ENCODE peak calls at places on chromosomes 11 and 22, in four cellular contexts. G is hepatocyte, W is SK-N-SH, V is mesenchymal stem cell. A is an unnamed sample.

GRCh38 chr11:30853470-30853869 is 267.3 kb upstream of the MPPED2 start:
- DNase-seq in G (no peak), W (no peak), V (no peak), A (no peak)

GRCh38 chr22:49093192-49093880 is 734.3 kb downstream of the BRD1 start:
- DNase-seq in G (no peak), W (no peak), V (no peak), A (no peak)

GRCh38 chr22:18012528-18012927 is 11.8 kb downstream of the MICAL3 start:
- DNase-seq in G (peak), W (no peak), V (no peak), A (no peak)

GRCh38 chr11:7611411-7611810 is 61.9 kb downstream of the CYB5R2 start:
- DNase-seq in G (no peak), W (no peak), V (no peak), A (no peak)

GRCh38 chr11:67406420-67406968 is 2.6 kb downstream of the TBC1D10C start:
- DNase-seq in G (no peak), W (no peak), V (no peak), A (no peak)

GRCh38 chr22:25203082-25203481 is 3.4 kb downstream of the CRYBB3 start:
- DNase-seq in G (no peak), W (no peak), V (no peak), A (no peak)

GRCh38 chr22:46661221-46661851 is 41.1 kb downstream of the GRAMD4 start:
- DNase-seq in G (no peak), W (peak), V (peak), A (no peak)

GRCh38 chr11:4185561-4185960 is 91.0 kb downstream of the RRM1 start:
- DNase-seq in G (no peak), W (no peak), V (no peak), A (no peak)

GRCh38 chr11:131643171-131643570 is 272.8 kb downstream of the NTM start:
- DNase-seq in G (no peak), W (peak), V (no peak), A (no peak)

GRCh38 chr11:78646564-78647185 is 72.0 kb upstream of the NARS2 start:
- DNase-seq in G (peak), W (peak), V (peak), A (peak)

GRCh38 chr11:70820712-70821111 is 422.4 kb downstream of the CTTN start:
- DNase-seq in G (no peak), W (no peak), V (no peak), A (no peak)

GRCh38 chr11:114275295-114275694 is 20.9 kb upstream of the NNMT start:
- DNase-seq in G (no peak), W (no peak), V (no peak), A (no peak)

GRCh38 chr11:113532697-113533424 is 57.7 kb upstream of the DRD2 start:
- DNase-seq in G (peak), W (peak), V (peak), A (peak)

GRCh38 chr11:92436026-92436425 is 211.4 kb downstream of the FAT3 start:
- DNase-seq in G (no peak), W (no peak), V (no peak), A (no peak)

GRCh38 chr11:132402056-132402684 is 1031.8 kb downstream of the NTM start:
- DNase-seq in G (peak), W (peak), V (peak), A (peak)

GRCh38 chr22:42471441-42471840 is 39.2 kb upstream of the NFAM1 start:
- DNase-seq in G (no peak), W (no peak), V (no peak), A (no peak)

GRCh38 chr11:103947566-103947919 is 88.9 kb upstream of the DDI1 start:
- DNase-seq in G (no peak), W (no peak), V (peak), A (no peak)

GRCh38 chr11:41459602-41460405 is at the start of gene LRRC4C:
- DNase-seq in G (no peak), W (peak), V (no peak), A (no peak)

GRCh38 chr11:47466701-47467250 is 17.8 kb upstream of the RAPSN start:
- DNase-seq in G (no peak), W (peak), V (no peak), A (no peak)

GRCh38 chr11:61828629-61829407 is 718 bp downstream of the FADS2 start:
- DNase-seq in G (peak), W (peak), V (peak), A (peak)

GRCh38 chr11:91996526-91996925 is 228.1 kb upstream of the FAT3 start:
- DNase-seq in G (no peak), W (no peak), V (no peak), A (no peak)

GRCh38 chr11:120068114-120068573 is 69.8 kb downstream of the TRIM29 start:
- DNase-seq in G (peak), W (peak), V (peak), A (peak)

GRCh38 chr11:17186932-17187692 is 20.7 kb downstream of the PIK3C2A start:
- DNase-seq in G (no peak), W (no peak), V (no peak), A (no peak)

GRCh38 chr11:21810650-21811049 is 382.2 kb upstream of the ANO5 start:
- DNase-seq in G (no peak), W (no peak), V (no peak), A (no peak)

GRCh38 chr22:23133922-23134321 is 7.9 kb downstream of the RSPH14 start:
- DNase-seq in G (no peak), W (no peak), V (no peak), A (no peak)

DNA sequence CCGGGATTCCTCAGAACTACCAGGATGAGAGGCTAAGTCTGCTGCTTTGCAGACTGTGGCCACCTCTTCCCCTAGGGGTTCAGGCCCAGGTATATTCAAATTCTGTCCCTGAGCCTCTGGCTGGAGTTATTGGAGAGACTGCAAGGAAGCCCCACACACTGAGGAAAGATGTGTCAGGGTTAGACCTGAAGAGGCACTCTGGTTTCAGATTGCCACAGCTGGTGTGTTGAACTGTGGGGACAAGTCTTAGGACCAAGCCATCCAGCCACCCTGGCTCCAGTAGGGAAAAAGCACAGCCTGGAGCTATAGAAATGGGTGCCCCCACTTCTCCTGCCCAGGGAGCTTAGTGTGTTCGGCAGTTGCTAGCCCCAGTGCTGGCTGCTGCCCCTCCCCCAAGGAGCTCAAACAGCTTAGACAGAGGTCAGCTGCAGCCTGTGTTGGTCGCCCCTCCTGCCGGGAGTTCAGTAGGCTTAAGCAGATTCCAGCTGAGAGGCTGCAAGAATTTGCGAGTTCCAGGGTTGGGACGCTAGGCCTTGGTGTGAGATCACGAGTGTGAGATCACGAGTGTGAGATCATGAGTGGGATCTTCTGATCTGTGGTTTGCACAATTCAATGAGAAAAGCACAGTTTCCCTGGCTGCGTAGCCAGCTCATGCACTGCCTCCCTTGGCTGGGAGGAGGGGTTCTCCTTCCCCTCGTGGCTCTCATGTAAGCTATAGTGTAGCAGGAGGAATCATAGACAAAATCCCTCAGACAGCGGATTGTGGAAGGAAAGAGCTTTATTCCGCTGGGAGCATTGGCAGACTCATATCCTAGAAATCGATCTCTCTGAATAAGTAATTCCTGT is 552.1 kb upstream of the CHORDC1 start:
- DNase-seq in G (no peak), W (no peak), V (no peak), A (peak)
- H2AFZ ChIP-seq in G (no peak), W (no peak), V (no peak), A (no peak)

DNA sequence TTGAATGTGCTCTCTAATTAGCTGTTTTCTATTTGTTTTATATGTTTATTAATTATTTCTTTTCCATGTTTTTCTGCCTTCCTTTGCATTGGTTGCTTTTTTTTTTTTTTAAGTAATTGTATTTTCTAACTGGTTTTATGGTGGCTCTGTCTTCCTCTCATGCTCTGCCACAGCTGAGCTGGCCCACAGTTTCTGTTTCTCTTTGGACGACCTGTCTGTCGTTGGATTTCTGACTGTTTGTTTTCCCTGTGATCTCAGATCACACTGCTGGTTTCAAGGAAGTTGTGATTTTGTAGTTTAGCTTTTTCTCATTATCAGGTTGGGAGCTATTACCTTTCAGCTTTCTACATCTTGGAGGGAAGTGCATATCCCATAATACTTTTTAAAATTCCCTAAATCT is 15.9 kb upstream of the OR6M1 start:
- DNase-seq in G (peak), W (no peak), V (no peak), A (no peak)
- H2AFZ ChIP-seq in G (no peak), W (no peak), V (no peak), A (no peak)

GRCh38 chr11:69686452-69686851 is 11.3 kb upstream of the LTO1 start:
- DNase-seq in G (no peak), W (no peak), V (no peak), A (no peak)
- H2AFZ ChIP-seq in G (no peak), W (no peak), V (no peak), A (no peak)

GRCh38 chr22:31155425-31155824 is 4.6 kb upstream of the RNF185 start:
- DNase-seq in G (no peak), W (no peak), V (peak), A (no peak)
- H2AFZ ChIP-seq in G (no peak), W (peak), V (no peak), A (no peak)

DNA sequence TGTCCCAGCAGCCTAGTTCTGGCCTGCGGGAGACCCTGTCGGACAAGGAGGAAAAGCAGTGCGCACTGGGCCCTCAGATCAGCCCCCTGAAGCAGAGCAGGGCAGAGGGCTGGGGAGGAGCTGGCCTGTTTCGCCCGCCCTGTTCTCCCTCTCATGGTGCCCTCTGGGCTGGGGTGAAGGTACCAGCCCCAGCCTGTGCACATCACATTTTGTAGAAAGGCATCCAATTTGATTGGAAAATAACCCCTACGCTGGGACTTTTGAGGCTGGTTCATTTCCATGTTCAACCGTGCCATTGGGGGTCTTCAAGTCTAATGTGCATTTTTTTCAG is 836 bp upstream of the NAP1L4 start:
- DNase-seq in G (no peak), W (no peak), V (no peak), A (no peak)
- H2AFZ ChIP-seq in G (peak), W (peak), V (peak), A (no peak)

GRCh38 chr11:121650520-121651266 is 197.9 kb upstream of the SORL1-AS1 start:
- DNase-seq in G (no peak), W (no peak), V (no peak), A (no peak)
- H2AFZ ChIP-seq in G (no peak), W (no peak), V (no peak), A (no peak)

GRCh38 chr11:11976476-11977187 is 31.8 kb downstream of the DKK3 start:
- DNase-seq in G (no peak), W (no peak), V (no peak), A (no peak)
- H2AFZ ChIP-seq in G (no peak), W (no peak), V (no peak), A (no peak)

DNA sequence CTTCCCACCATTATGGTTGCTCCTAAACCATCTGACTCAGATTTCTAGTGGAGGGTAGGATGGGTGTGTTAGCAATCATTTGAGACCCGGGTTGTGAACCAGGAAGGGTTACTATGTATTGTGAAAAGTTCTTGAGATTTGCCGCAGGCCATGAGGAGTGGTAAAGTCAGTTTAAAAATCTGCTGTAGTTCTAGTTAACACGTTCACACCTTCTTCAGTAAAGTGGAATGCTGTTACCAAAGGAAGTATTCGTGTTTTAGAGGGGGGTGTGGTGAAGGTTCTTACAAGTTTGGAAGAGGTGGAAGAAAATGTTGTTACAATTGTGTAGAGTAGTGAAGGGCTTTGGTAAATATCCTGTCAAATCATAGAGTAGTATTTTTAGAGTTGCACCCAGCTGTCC is 2.6 kb downstream of the MTMR3 start:
- DNase-seq in G (no peak), W (no peak), V (no peak), A (no peak)
- H2AFZ ChIP-seq in G (no peak), W (no peak), V (no peak), A (no peak)